ENCODE peak calls at places on chromosomes 4 and X, in five cellular contexts. K is stomach, V is adrenal gland, Q is prostate gland, R is psoas muscle. F is an unnamed sample. For H3K4me1, the result is how much of the 10 kb centered on the place peaks cover.

GRCh38 chr4:10656988-10657387 is 27.6 kb downstream of the CLNK start:
- DNase-seq in K (no peak), V (no peak), Q (peak), R (no peak), F (no peak)

GRCh38 chrX:100976211-100976610 is 6.7 kb downstream of the ARL13A start:
- DNase-seq in K (no peak), V (no peak), Q (no peak), R (no peak), F (no peak)

GRCh38 chr4:81378398-81378797 is 93.3 kb downstream of the RASGEF1B start:
- DNase-seq in K (no peak), V (no peak), Q (no peak), R (no peak), F (no peak)

GRCh38 chr4:119132306-119132705 is 3.3 kb upstream of the MYOZ2 start:
- DNase-seq in K (no peak), V (no peak), Q (no peak), R (no peak), F (no peak)

GRCh38 chrX:56812515-56813105 is 83.6 kb downstream of the NBDY start:
- DNase-seq in K (no peak), V (no peak), Q (no peak), R (no peak), F (no peak)

GRCh38 chr4:91454111-91454510 is 849.7 kb upstream of the GRID2 start:
- DNase-seq in K (no peak), V (no peak), Q (no peak), R (no peak), F (no peak)

GRCh38 chrX:13428055-13428786 is 108.4 kb upstream of the ATXN3L start:
- DNase-seq in K (no peak), V (no peak), Q (no peak), R (no peak), F (no peak)

GRCh38 chr4:157978680-157979361 is 194.0 kb downstream of the GASK1B start:
- DNase-seq in K (peak), V (peak), Q (peak), R (peak), F (peak)

GRCh38 chrX:50770702-50771101 is 43.3 kb downstream of the SHROOM4 start:
- DNase-seq in K (no peak), V (no peak), Q (peak), R (no peak), F (peak)

GRCh38 chr4:24551492-24552330 is 32.6 kb downstream of the DHX15 start:
- DNase-seq in K (no peak), V (no peak), Q (no peak), R (no peak), F (no peak)

GRCh38 chr4:106967892-106968291 is 68.2 kb downstream of the DKK2 start:
- DNase-seq in K (no peak), V (no peak), Q (no peak), R (no peak), F (no peak)

GRCh38 chrX:75156537-75156945 is 458 bp upstream of the ABCB7 start:
- DNase-seq in K (no peak), V (peak), Q (peak), R (no peak), F (no peak)

GRCh38 chr4:79241846-79242245 is 84.0 kb downstream of the NAA11 start:
- DNase-seq in K (no peak), V (no peak), Q (no peak), R (no peak), F (no peak)

GRCh38 chr4:111228396-111228795 is 605.5 kb upstream of the PITX2 start:
- DNase-seq in K (no peak), V (no peak), Q (no peak), R (no peak), F (no peak)

GRCh38 chrX:48945517-48946348 is 11.7 kb downstream of the OTUD5 start:
- DNase-seq in K (peak), V (peak), Q (peak), R (no peak), F (peak)

GRCh38 chr4:99390060-99390459 is 37.5 kb upstream of the ADH1C start:
- DNase-seq in K (no peak), V (no peak), Q (no peak), R (no peak), F (no peak)

GRCh38 chr4:172055498-172055897 is 242.3 kb downstream of the GALNTL6 start:
- DNase-seq in K (no peak), V (no peak), Q (no peak), R (no peak), F (no peak)

GRCh38 chr4:144905286-144905685 is 192.7 kb downstream of the ANAPC10 start:
- DNase-seq in K (no peak), V (no peak), Q (no peak), R (no peak), F (no peak)

GRCh38 chr4:4425119-4425690 is 38.3 kb downstream of the NSG1 start:
- DNase-seq in K (no peak), V (no peak), Q (no peak), R (no peak), F (no peak)

GRCh38 chr4:24624381-24624780 is 40.0 kb upstream of the DHX15 start:
- DNase-seq in K (no peak), V (no peak), Q (no peak), R (no peak), F (no peak)

GRCh38 chr4:119517361-119518229 is 111.0 kb downstream of the PDE5A start:
- DNase-seq in K (no peak), V (no peak), Q (no peak), R (no peak), F (no peak)

GRCh38 chr4:89514811-89515210 is 207.2 kb upstream of the GPRIN3 start:
- DNase-seq in K (no peak), V (no peak), Q (no peak), R (no peak), F (no peak)

GRCh38 chrX:134933248-134933647 is 57.5 kb upstream of the SMIM10 start:
- DNase-seq in K (no peak), V (no peak), Q (no peak), R (no peak), F (peak)

GRCh38 chr4:149056615-149057014 is 614.4 kb upstream of the NR3C2 start:
- DNase-seq in K (no peak), V (no peak), Q (no peak), R (no peak), F (no peak)

GRCh38 chrX:102185967-102186720 is 29.0 kb upstream of the TCP11X1 start:
- DNase-seq in K (no peak), V (no peak), Q (no peak), R (no peak), F (no peak)

GRCh38 chr4:147678796-147679549 is 5.0 kb downstream of the PRMT9 start:
- DNase-seq in K (no peak), V (no peak), Q (no peak), R (no peak), F (no peak)

GRCh38 chr4:153651041-153651960 is 32.8 kb upstream of the TLR2 start:
- DNase-seq in K (no peak), V (peak), Q (no peak), R (no peak), F (peak)
- H3K4me1 ChIP-seq in K (under half), V (under half), Q (under half), R (under half), F (under half)

DNA sequence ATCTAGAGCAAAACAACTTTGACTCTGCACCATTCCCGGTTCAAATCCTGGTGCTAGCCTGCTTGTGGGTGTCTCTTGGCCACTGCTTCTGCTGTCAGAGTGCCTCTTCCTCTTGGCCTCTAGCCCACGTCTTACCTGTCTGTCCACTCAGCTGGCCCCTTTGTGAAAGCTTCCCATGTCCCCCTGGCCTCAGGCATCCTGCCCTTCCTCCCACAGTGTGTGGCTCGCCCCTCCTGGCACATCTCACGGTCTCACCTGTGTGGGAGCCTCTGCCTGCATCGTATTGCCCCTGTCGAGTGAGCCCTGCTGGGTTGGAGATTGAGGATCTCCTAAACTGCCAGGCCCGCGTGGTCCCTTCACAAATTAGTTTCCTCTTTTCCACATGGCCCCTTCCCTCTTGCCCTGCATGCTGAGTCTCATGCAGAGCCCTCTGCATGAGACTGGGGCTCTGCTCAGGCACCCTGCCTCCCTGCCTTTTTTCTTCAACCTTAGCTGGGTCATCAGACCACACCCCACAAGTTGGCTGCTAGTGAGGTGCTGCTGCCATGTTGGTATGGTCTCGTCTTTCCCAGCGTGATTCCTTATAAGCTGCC is 53.7 kb upstream of the TADA2B start:
- DNase-seq in K (no peak), V (no peak), Q (peak), R (no peak), F (no peak)
- H3K4me1 ChIP-seq in K (half or more), V (under half), Q (under half), R (half or more), F (under half)

GRCh38 chr4:48347282-48347921 is 6.1 kb downstream of the SLAIN2 start:
- DNase-seq in K (no peak), V (no peak), Q (no peak), R (no peak), F (no peak)
- H3K4me1 ChIP-seq in K (under half), V (under half), Q (under half), R (half or more), F (under half)

GRCh38 chr4:185717018-185717726 is 94.8 kb downstream of the SORBS2 start:
- DNase-seq in K (no peak), V (peak), Q (no peak), R (no peak), F (peak)
- H3K4me1 ChIP-seq in K (under half), V (under half), Q (under half), R (under half), F (half or more)

F was measured in thyroid gland.